ENCODE peak calls at places on chromosomes 12 and 14, in eight cellular contexts. One of them, this sample, is unnamed.

GRCh38 chr12:6560501-6561205 is 4.8 kb upstream of the IFFO1 start:
- DNase-seq in naive thymus-derived CD4-positive, alpha-beta T cell: no peak
- DNase-seq in prostate gland: no peak
- DNase-seq in heart right ventricle: no peak
- DNase-seq in HCT116: no peak
- DNase-seq in HAP-1: no peak
- DNase-seq in fibroblast of lung: no peak
- DNase-seq in adrenal gland: no peak
- DNase-seq in this sample: no peak

GRCh38 chr12:53325539-53326061 is 4.2 kb upstream of the AAAS start:
- DNase-seq in adrenal gland: peak; percentile 71
- DNase-seq in HCT116: no peak
- DNase-seq in prostate gland: no peak
- DNase-seq in fibroblast of lung: no peak
- DNase-seq in naive thymus-derived CD4-positive, alpha-beta T cell: no peak
- DNase-seq in heart right ventricle: peak; percentile 49
- DNase-seq in HAP-1: no peak
- DNase-seq in this sample: peak; percentile 53

GRCh38 chr14:76977793-76978730 is 50.4 kb downstream of the IRF2BPL start:
- DNase-seq in HCT116: no peak
- DNase-seq in adrenal gland: peak; percentile 51
- DNase-seq in fibroblast of lung: peak; percentile 38
- DNase-seq in heart right ventricle: peak; percentile 41
- DNase-seq in HAP-1: no peak
- DNase-seq in prostate gland: no peak
- DNase-seq in naive thymus-derived CD4-positive, alpha-beta T cell: peak; percentile 40
- DNase-seq in this sample: no peak

GRCh38 chr12:78938341-78939084 is 73.9 kb downstream of the SYT1 start:
- DNase-seq in adrenal gland: no peak
- DNase-seq in HAP-1: peak; percentile 87
- DNase-seq in fibroblast of lung: no peak
- DNase-seq in prostate gland: no peak
- DNase-seq in heart right ventricle: no peak
- DNase-seq in naive thymus-derived CD4-positive, alpha-beta T cell: no peak
- DNase-seq in HCT116: no peak
- DNase-seq in this sample: peak; percentile 18

GRCh38 chr12:132395192-132395907 is 66.0 kb upstream of the GALNT9 start:
- DNase-seq in fibroblast of lung: no peak
- DNase-seq in naive thymus-derived CD4-positive, alpha-beta T cell: no peak
- DNase-seq in heart right ventricle: no peak
- DNase-seq in prostate gland: no peak
- DNase-seq in HAP-1: no peak
- DNase-seq in adrenal gland: peak; percentile 2
- DNase-seq in HCT116: no peak
- DNase-seq in this sample: no peak

GRCh38 chr14:76760331-76761197 is 704 bp upstream of the VASH1 start:
- DNase-seq in prostate gland: peak; percentile 2
- DNase-seq in adrenal gland: no peak
- DNase-seq in naive thymus-derived CD4-positive, alpha-beta T cell: no peak
- DNase-seq in HCT116: no peak
- DNase-seq in HAP-1: no peak
- DNase-seq in fibroblast of lung: no peak
- DNase-seq in heart right ventricle: no peak
- DNase-seq in this sample: no peak

GRCh38 chr12:46489951-46490388 is 117.4 kb upstream of the SLC38A2 start:
- DNase-seq in fibroblast of lung: peak; percentile 42
- DNase-seq in HCT116: peak; percentile 93
- DNase-seq in heart right ventricle: no peak
- DNase-seq in HAP-1: no peak
- DNase-seq in adrenal gland: no peak
- DNase-seq in naive thymus-derived CD4-positive, alpha-beta T cell: no peak
- DNase-seq in prostate gland: no peak
- DNase-seq in this sample: no peak

GRCh38 chr14:89866458-89866857 is 88.1 kb downstream of the EFCAB11 start:
- DNase-seq in HAP-1: no peak
- DNase-seq in naive thymus-derived CD4-positive, alpha-beta T cell: no peak
- DNase-seq in heart right ventricle: no peak
- DNase-seq in HCT116: no peak
- DNase-seq in prostate gland: no peak
- DNase-seq in adrenal gland: no peak
- DNase-seq in fibroblast of lung: no peak
- DNase-seq in this sample: no peak

GRCh38 chr12:104877107-104877705 is 80.9 kb downstream of the SLC41A2 start:
- DNase-seq in HAP-1: no peak
- DNase-seq in fibroblast of lung: peak; percentile 67
- DNase-seq in naive thymus-derived CD4-positive, alpha-beta T cell: no peak
- DNase-seq in prostate gland: peak; percentile 19
- DNase-seq in HCT116: no peak
- DNase-seq in heart right ventricle: peak; percentile 23
- DNase-seq in adrenal gland: peak; percentile 37
- DNase-seq in this sample: peak; percentile 47

GRCh38 chr12:44015333-44015941 is 179.6 kb downstream of the TMEM117 start:
- DNase-seq in HAP-1: peak; percentile 51
- DNase-seq in naive thymus-derived CD4-positive, alpha-beta T cell: no peak
- DNase-seq in fibroblast of lung: peak; percentile 77
- DNase-seq in HCT116: peak; percentile 34
- DNase-seq in adrenal gland: no peak
- DNase-seq in prostate gland: no peak
- DNase-seq in heart right ventricle: no peak
- DNase-seq in this sample: no peak

GRCh38 chr12:89663577-89664357 is 44.9 kb downstream of the ATP2B1 start:
- DNase-seq in naive thymus-derived CD4-positive, alpha-beta T cell: no peak
- DNase-seq in HAP-1: no peak
- DNase-seq in HCT116: no peak
- DNase-seq in adrenal gland: no peak
- DNase-seq in fibroblast of lung: peak; percentile 57
- DNase-seq in prostate gland: no peak
- DNase-seq in heart right ventricle: no peak
- DNase-seq in this sample: peak; percentile 23

GRCh38 chr12:113333877-113334785 is 778 bp downstream of the SLC8B1 start:
- DNase-seq in adrenal gland: peak; percentile 56
- DNase-seq in fibroblast of lung: no peak
- DNase-seq in prostate gland: no peak
- DNase-seq in naive thymus-derived CD4-positive, alpha-beta T cell: no peak
- DNase-seq in HCT116: no peak
- DNase-seq in heart right ventricle: peak; percentile 26
- DNase-seq in HAP-1: no peak
- DNase-seq in this sample: no peak

GRCh38 chr12:109914461-109914860 is 14.4 kb downstream of the TCHP start:
- DNase-seq in HAP-1: no peak
- DNase-seq in prostate gland: no peak
- DNase-seq in fibroblast of lung: no peak
- DNase-seq in heart right ventricle: no peak
- DNase-seq in naive thymus-derived CD4-positive, alpha-beta T cell: no peak
- DNase-seq in adrenal gland: no peak
- DNase-seq in HCT116: no peak
- DNase-seq in this sample: no peak

GRCh38 chr14:69151458-69152180 is 1.3 kb downstream of the DCAF5 start:
- DNase-seq in naive thymus-derived CD4-positive, alpha-beta T cell: peak; percentile 66
- DNase-seq in fibroblast of lung: peak; percentile 68
- DNase-seq in HAP-1: peak; percentile 68
- DNase-seq in HCT116: peak; percentile 48
- DNase-seq in prostate gland: peak; percentile 75
- DNase-seq in heart right ventricle: peak; percentile 78
- DNase-seq in adrenal gland: peak; percentile 76
- DNase-seq in this sample: peak; percentile 84

GRCh38 chr12:95959107-95959506 is 16.0 kb downstream of the AMDHD1 start:
- DNase-seq in prostate gland: no peak
- DNase-seq in fibroblast of lung: peak; percentile 11
- DNase-seq in HCT116: peak; percentile 29
- DNase-seq in HAP-1: no peak
- DNase-seq in adrenal gland: peak; percentile 14
- DNase-seq in naive thymus-derived CD4-positive, alpha-beta T cell: no peak
- DNase-seq in heart right ventricle: no peak
- DNase-seq in this sample: no peak

GRCh38 chr14:54348923-54349615 is 47.7 kb upstream of the CDKN3 start:
- DNase-seq in HCT116: no peak
- DNase-seq in fibroblast of lung: peak; percentile 24
- DNase-seq in adrenal gland: no peak
- DNase-seq in prostate gland: no peak
- DNase-seq in naive thymus-derived CD4-positive, alpha-beta T cell: no peak
- DNase-seq in HAP-1: no peak
- DNase-seq in heart right ventricle: peak; percentile 26
- DNase-seq in this sample: no peak

GRCh38 chr12:42705863-42706262 is 116.3 kb upstream of the PRICKLE1 start:
- DNase-seq in heart right ventricle: peak; percentile 57
- DNase-seq in HCT116: no peak
- DNase-seq in adrenal gland: peak; percentile 24
- DNase-seq in prostate gland: no peak
- DNase-seq in naive thymus-derived CD4-positive, alpha-beta T cell: no peak
- DNase-seq in HAP-1: no peak
- DNase-seq in fibroblast of lung: peak; percentile 96
- DNase-seq in this sample: peak; percentile 13

GRCh38 chr14:104747876-104748275 is 5.1 kb upstream of the SIVA1 start:
- DNase-seq in adrenal gland: no peak
- DNase-seq in prostate gland: no peak
- DNase-seq in HCT116: no peak
- DNase-seq in heart right ventricle: no peak
- DNase-seq in naive thymus-derived CD4-positive, alpha-beta T cell: no peak
- DNase-seq in fibroblast of lung: no peak
- DNase-seq in HAP-1: no peak
- DNase-seq in this sample: no peak

GRCh38 chr14:22666203-22666893 is 22.2 kb upstream of the OR6J1 start:
- DNase-seq in naive thymus-derived CD4-positive, alpha-beta T cell: no peak
- DNase-seq in fibroblast of lung: no peak
- DNase-seq in HCT116: no peak
- DNase-seq in prostate gland: no peak
- DNase-seq in heart right ventricle: no peak
- DNase-seq in adrenal gland: no peak
- DNase-seq in HAP-1: no peak
- DNase-seq in this sample: no peak
- H3K4me3 ChIP-seq in naive thymus-derived CD4-positive, alpha-beta T cell: no peak overlapping the region
- H3K4me3 ChIP-seq in fibroblast of lung: no peak overlapping the region
- H3K4me3 ChIP-seq in HCT116: no peak overlapping the region
- H3K4me3 ChIP-seq in prostate gland: no peak overlapping the region
- H3K4me3 ChIP-seq in heart right ventricle: no peak overlapping the region
- H3K4me3 ChIP-seq in adrenal gland: no peak overlapping the region
- H3K4me3 ChIP-seq in HAP-1: no peak overlapping the region
- H3K4me3 ChIP-seq in this sample: no peak overlapping the region

GRCh38 chr12:57202321-57202720 is 14.3 kb upstream of the NXPH4 start:
- DNase-seq in HAP-1: no peak
- DNase-seq in naive thymus-derived CD4-positive, alpha-beta T cell: no peak
- DNase-seq in adrenal gland: no peak
- DNase-seq in prostate gland: no peak
- DNase-seq in HCT116: no peak
- DNase-seq in heart right ventricle: no peak
- DNase-seq in fibroblast of lung: no peak
- DNase-seq in this sample: no peak
- H3K4me1 ChIP-seq in HAP-1: no peaks in the 10 kb centered on the region
- H3K4me1 ChIP-seq in naive thymus-derived CD4-positive, alpha-beta T cell: no peaks in the 10 kb centered on the region
- H3K4me1 ChIP-seq in adrenal gland: no peaks in the 10 kb centered on the region
- H3K4me1 ChIP-seq in prostate gland: no peaks in the 10 kb centered on the region
- H3K4me1 ChIP-seq in HCT116: no peaks in the 10 kb centered on the region
- H3K4me1 ChIP-seq in heart right ventricle: no peaks in the 10 kb centered on the region
- H3K4me1 ChIP-seq in fibroblast of lung: no peaks in the 10 kb centered on the region
- H3K4me1 ChIP-seq in this sample: no peaks in the 10 kb centered on the region

GRCh38 chr14:94930690-94931089 is 160.8 kb upstream of the GSC start:
- DNase-seq in naive thymus-derived CD4-positive, alpha-beta T cell: no peak
- DNase-seq in HAP-1: no peak
- DNase-seq in heart right ventricle: no peak
- DNase-seq in HCT116: no peak
- DNase-seq in prostate gland: no peak
- DNase-seq in fibroblast of lung: no peak
- DNase-seq in adrenal gland: no peak
- DNase-seq in this sample: no peak
- H3K27me3 ChIP-seq in naive thymus-derived CD4-positive, alpha-beta T cell: no peaks in the 10 kb centered on the region
- H3K27me3 ChIP-seq in HAP-1: peaks cover 3% of the 10 kb centered on the region
- H3K27me3 ChIP-seq in heart right ventricle: no peaks in the 10 kb centered on the region
- H3K27me3 ChIP-seq in HCT116: peaks cover 23% of the 10 kb centered on the region
- H3K27me3 ChIP-seq in prostate gland: no peaks in the 10 kb centered on the region
- H3K27me3 ChIP-seq in fibroblast of lung: no peaks in the 10 kb centered on the region
- H3K27me3 ChIP-seq in adrenal gland: no peaks in the 10 kb centered on the region
- H3K27me3 ChIP-seq in this sample: peaks cover 46% of the 10 kb centered on the region

DNA sequence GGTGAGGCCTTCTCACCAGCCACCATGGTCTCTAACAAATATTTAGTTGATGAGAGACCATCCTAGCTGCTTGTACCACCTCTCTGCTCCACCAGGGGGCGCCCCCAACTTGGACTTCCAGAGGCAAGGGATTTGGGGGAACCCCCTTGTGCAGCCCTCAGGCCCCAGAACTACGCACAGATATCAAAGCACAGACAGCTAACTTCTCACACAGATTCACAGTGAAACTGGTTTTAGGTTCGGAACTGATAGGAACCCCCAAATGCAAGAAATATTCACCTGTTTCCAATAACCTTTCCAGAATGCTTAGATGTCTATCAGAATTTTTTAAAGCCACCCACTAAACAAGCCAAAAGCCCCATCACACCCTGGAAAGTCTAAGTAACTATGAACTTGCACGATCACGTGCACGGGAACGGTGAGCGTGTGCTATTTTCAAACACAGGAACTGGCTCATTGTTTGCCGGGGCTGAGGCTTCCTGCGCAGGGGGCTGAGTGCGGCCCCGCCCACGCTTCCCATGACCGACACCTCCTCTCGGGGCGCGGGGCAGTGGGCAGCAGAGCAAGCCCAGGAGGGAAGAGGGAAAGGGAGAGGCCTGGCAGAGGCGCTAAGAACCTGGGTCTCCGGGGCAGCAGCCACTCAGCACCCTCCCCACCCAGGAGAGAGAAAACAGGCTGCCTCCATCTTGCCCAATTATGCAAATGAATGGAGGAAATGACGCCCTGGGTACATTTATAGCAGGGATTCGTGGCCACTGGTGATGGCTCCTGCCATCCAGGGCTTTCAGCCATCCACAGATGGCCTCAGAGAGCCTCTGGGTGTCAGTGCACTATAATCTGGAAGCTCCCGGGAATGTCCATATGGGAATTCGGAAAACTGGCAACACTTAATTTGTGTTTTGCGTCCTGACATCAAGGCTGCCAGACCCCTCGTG is 79.4 kb upstream of the GPR68 start:
- DNase-seq in HAP-1: peak; percentile 27
- DNase-seq in HCT116: peak; percentile 18
- DNase-seq in naive thymus-derived CD4-positive, alpha-beta T cell: peak; percentile 94
- DNase-seq in adrenal gland: peak; percentile 80
- DNase-seq in fibroblast of lung: peak; percentile 68
- DNase-seq in prostate gland: peak; percentile 85
- DNase-seq in heart right ventricle: peak; percentile 87
- DNase-seq in this sample: peak; percentile 82
- H3K4me3 ChIP-seq in HAP-1: no peak overlapping the region
- H3K4me3 ChIP-seq in HCT116: no peak overlapping the region
- H3K4me3 ChIP-seq in naive thymus-derived CD4-positive, alpha-beta T cell: peak overlapping the region; percentile 39
- H3K4me3 ChIP-seq in adrenal gland: peak overlapping the region; percentile 5
- H3K4me3 ChIP-seq in fibroblast of lung: peak overlapping the region; percentile 26
- H3K4me3 ChIP-seq in prostate gland: no peak overlapping the region
- H3K4me3 ChIP-seq in heart right ventricle: peak overlapping the region; percentile 30
- H3K4me3 ChIP-seq in this sample: peak overlapping the region; percentile 56